ENCODE peak calls at places on chromosome 6, in ten cellular contexts. K is HCT116, I is esophagus muscularis mucosa, C is GM23338, D is breast epithelium, A is Panc1, G is SK-N-SH, Z is transverse colon, U is K562, P is spleen. S is an unnamed sample.

GRCh38 chr6:15672291-15672690 is 9.5 kb upstream of the DTNBP1 start:
- DNase-seq in K (no peak), I (no peak), C (no peak), D (no peak), A (no peak), G (no peak), Z (no peak), U (no peak), P (no peak), S (no peak)

GRCh38 chr6:30200551-30201281 is 12.5 kb downstream of the TRIM26 start:
- DNase-seq in K (no peak), I (no peak), C (no peak), D (no peak), A (no peak), G (no peak), Z (no peak), U (no peak), P (no peak), S (no peak)

GRCh38 chr6:56749632-56750151 is 107.0 kb upstream of the DST start:
- DNase-seq in K (peak), I (no peak), C (no peak), D (no peak), A (peak), G (no peak), Z (no peak), U (no peak), P (no peak), S (no peak)

GRCh38 chr6:134057478-134057877 is 5.1 kb upstream of the SLC2A12 start:
- DNase-seq in K (no peak), I (no peak), C (no peak), D (no peak), A (no peak), G (no peak), Z (no peak), U (no peak), P (no peak), S (peak)

GRCh38 chr6:150685860-150686259 is 86.2 kb downstream of the PLEKHG1 start:
- DNase-seq in K (peak), I (no peak), C (peak), D (no peak), A (peak), G (peak), Z (peak), U (peak), P (peak), S (no peak)

GRCh38 chr6:108592371-108593337 is 31.9 kb downstream of the FOXO3 start:
- DNase-seq in K (no peak), I (no peak), C (peak), D (no peak), A (no peak), G (no peak), Z (peak), U (peak), P (peak), S (peak)

GRCh38 chr6:150734235-150734634 is 131.3 kb upstream of the MTHFD1L start:
- DNase-seq in K (no peak), I (no peak), C (no peak), D (no peak), A (no peak), G (no peak), Z (no peak), U (no peak), P (no peak), S (no peak)

GRCh38 chr6:148965287-148965686 is 218.5 kb downstream of the UST start:
- DNase-seq in K (no peak), I (peak), C (no peak), D (no peak), A (no peak), G (no peak), Z (no peak), U (no peak), P (no peak), S (no peak)

GRCh38 chr6:41657131-41658094 is 19.1 kb downstream of the MDFI start:
- DNase-seq in K (no peak), I (no peak), C (no peak), D (no peak), A (no peak), G (no peak), Z (no peak), U (no peak), P (peak), S (no peak)

GRCh38 chr6:37512400-37512958 is 12.8 kb upstream of the CCDC167 start:
- DNase-seq in K (no peak), I (no peak), C (peak), D (no peak), A (no peak), G (no peak), Z (no peak), U (no peak), P (no peak), S (no peak)

GRCh38 chr6:20182069-20182468 is 30.2 kb downstream of the MBOAT1 start:
- DNase-seq in K (no peak), I (no peak), C (no peak), D (no peak), A (no peak), G (no peak), Z (no peak), U (no peak), P (no peak), S (no peak)

GRCh38 chr6:113122060-113122459 is 735.1 kb upstream of the MARCKS start:
- DNase-seq in K (peak), I (no peak), C (peak), D (no peak), A (peak), G (no peak), Z (no peak), U (no peak), P (no peak), S (no peak)

GRCh38 chr6:160013987-160014868 is 45.3 kb downstream of the IGF2R start:
- DNase-seq in K (no peak), I (no peak), C (no peak), D (no peak), A (no peak), G (no peak), Z (peak), U (no peak), P (no peak), S (no peak)

GRCh38 chr6:40395066-40395697 is 192.0 kb downstream of the LRFN2 start:
- DNase-seq in K (no peak), I (peak), C (no peak), D (no peak), A (no peak), G (no peak), Z (no peak), U (no peak), P (no peak), S (no peak)

DNA sequence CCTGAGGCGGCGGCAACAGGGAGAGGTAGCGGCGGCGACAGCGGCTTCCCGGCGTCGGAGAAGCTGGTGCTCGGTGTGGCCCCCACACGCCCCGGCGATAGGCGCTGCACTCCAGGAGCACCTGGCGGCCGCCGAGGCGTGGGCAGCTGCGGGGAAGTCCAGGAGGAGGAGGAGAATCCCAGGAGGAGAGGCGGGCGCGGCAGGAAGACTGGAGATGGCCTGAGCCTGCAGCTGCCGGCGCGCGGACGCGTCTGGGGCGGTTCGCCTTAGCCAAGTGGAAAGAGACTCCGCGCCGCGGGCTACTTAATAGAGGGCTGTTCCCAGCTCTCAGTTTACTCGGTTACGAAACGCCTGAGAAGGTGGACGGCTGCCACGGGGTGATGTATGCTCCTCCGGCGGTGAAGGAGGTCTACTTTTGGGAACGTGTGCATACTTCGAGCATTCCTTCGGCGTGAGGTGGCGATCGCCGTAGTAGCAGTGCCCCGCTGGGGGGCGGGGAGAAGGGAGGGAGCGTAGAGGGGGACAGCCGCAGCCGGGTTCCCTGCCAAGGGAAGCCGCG is at the start of gene COL12A1:
- DNase-seq in K (peak), I (peak), C (peak), D (peak), A (no peak), G (peak), Z (peak), U (no peak), P (peak), S (peak)
- TF ChIP-seq CTCF in K (no peak), I (no peak), C (peak), D (peak), A (no peak), G (no peak), Z (no peak), U (no peak), P (no peak), S (no peak)

GRCh38 chr6:80105972-80106417 is 476 bp upstream of the BCKDHB start:
- DNase-seq in K (no peak), I (no peak), C (no peak), D (no peak), A (no peak), G (no peak), Z (no peak), U (no peak), P (no peak), S (no peak)
- TF ChIP-seq POLR2AphosphoS5 in K (peak), I (no peak), C (peak), D (no peak), A (peak), G (peak), Z (no peak), U (no peak), P (no peak), S (no peak)

GRCh38 chr6:1614767-1615650 is 5.3 kb downstream of the FOXC1 start:
- DNase-seq in K (no peak), I (no peak), C (peak), D (no peak), A (no peak), G (peak), Z (no peak), U (no peak), P (no peak), S (no peak)
- H3K4me3 ChIP-seq in K (no peak), I (peak), C (peak), D (peak), A (no peak), G (peak), Z (no peak), U (no peak), P (no peak), S (peak)

GRCh38 chr6:127446356-127446755 is 12.8 kb downstream of the KIAA0408 start:
- DNase-seq in K (no peak), I (no peak), C (no peak), D (no peak), A (no peak), G (no peak), Z (no peak), U (no peak), P (peak), S (no peak)
- TF ChIP-seq CTCF in K (no peak), I (no peak), C (no peak), D (no peak), A (no peak), G (no peak), Z (no peak), U (no peak), P (no peak), S (no peak)